ENCODE peak calls at places on chromosomes 7 and 10, in eight cellular contexts. One of them, this sample, is unnamed.

GRCh38 chr7:35185908-35186731 is 67.8 kb downstream of the TBX20 start:
- DNase-seq in IMR-90: peak
- DNase-seq in lower leg skin: no peak
- DNase-seq in H54: peak
- DNase-seq in heart left ventricle: peak
- DNase-seq in A549: peak
- DNase-seq in Peyer's patch: no peak
- DNase-seq in GM12891: no peak
- DNase-seq in this sample: peak

GRCh38 chr10:43734716-43735115 is 86.0 kb upstream of the ZNF32 start:
- DNase-seq in IMR-90: peak
- DNase-seq in lower leg skin: no peak
- DNase-seq in H54: no peak
- DNase-seq in heart left ventricle: no peak
- DNase-seq in A549: no peak
- DNase-seq in Peyer's patch: no peak
- DNase-seq in GM12891: no peak
- DNase-seq in this sample: no peak

GRCh38 chr7:69403169-69403568 is 195.1 kb upstream of the AUTS2 start:
- DNase-seq in IMR-90: no peak
- DNase-seq in lower leg skin: no peak
- DNase-seq in H54: no peak
- DNase-seq in heart left ventricle: no peak
- DNase-seq in A549: peak
- DNase-seq in Peyer's patch: no peak
- DNase-seq in GM12891: peak
- DNase-seq in this sample: peak

GRCh38 chr7:16589895-16590294 is 55.7 kb downstream of the ANKMY2 start:
- DNase-seq in IMR-90: no peak
- DNase-seq in lower leg skin: no peak
- DNase-seq in H54: no peak
- DNase-seq in heart left ventricle: no peak
- DNase-seq in A549: no peak
- DNase-seq in Peyer's patch: no peak
- DNase-seq in GM12891: no peak
- DNase-seq in this sample: no peak

GRCh38 chr7:22419488-22419887 is 62.5 kb upstream of the RAPGEF5 start:
- DNase-seq in IMR-90: no peak
- DNase-seq in lower leg skin: no peak
- DNase-seq in H54: no peak
- DNase-seq in heart left ventricle: no peak
- DNase-seq in A549: no peak
- DNase-seq in Peyer's patch: no peak
- DNase-seq in GM12891: no peak
- DNase-seq in this sample: no peak

GRCh38 chr7:30918676-30919075 is 7.0 kb downstream of the AQP1 start:
- DNase-seq in IMR-90: no peak
- DNase-seq in lower leg skin: no peak
- DNase-seq in H54: no peak
- DNase-seq in heart left ventricle: peak
- DNase-seq in A549: no peak
- DNase-seq in Peyer's patch: no peak
- DNase-seq in GM12891: no peak
- DNase-seq in this sample: no peak

GRCh38 chr10:60733189-60733815 is 45.0 kb upstream of the CDK1 start:
- DNase-seq in IMR-90: no peak
- DNase-seq in lower leg skin: no peak
- DNase-seq in H54: no peak
- DNase-seq in heart left ventricle: peak
- DNase-seq in A549: peak
- DNase-seq in Peyer's patch: peak
- DNase-seq in GM12891: peak
- DNase-seq in this sample: no peak

GRCh38 chr10:69645296-69645665 is 15.2 kb downstream of the FAM241B start:
- DNase-seq in IMR-90: no peak
- DNase-seq in lower leg skin: no peak
- DNase-seq in H54: no peak
- DNase-seq in heart left ventricle: no peak
- DNase-seq in A549: no peak
- DNase-seq in Peyer's patch: no peak
- DNase-seq in GM12891: no peak
- DNase-seq in this sample: no peak

GRCh38 chr10:46236941-46237681 is 49.7 kb upstream of the ANTXRL start:
- DNase-seq in IMR-90: no peak
- DNase-seq in lower leg skin: peak
- DNase-seq in H54: no peak
- DNase-seq in heart left ventricle: no peak
- DNase-seq in A549: no peak
- DNase-seq in Peyer's patch: peak
- DNase-seq in GM12891: no peak
- DNase-seq in this sample: no peak

GRCh38 chr7:92177362-92177761 is 1.6 kb downstream of the LRRD1 start:
- DNase-seq in IMR-90: peak
- DNase-seq in lower leg skin: no peak
- DNase-seq in H54: no peak
- DNase-seq in heart left ventricle: no peak
- DNase-seq in A549: peak
- DNase-seq in Peyer's patch: no peak
- DNase-seq in GM12891: no peak
- DNase-seq in this sample: no peak

GRCh38 chr7:5344342-5344741 is 61.6 kb downstream of the SLC29A4 start:
- DNase-seq in IMR-90: no peak
- DNase-seq in lower leg skin: no peak
- DNase-seq in H54: no peak
- DNase-seq in heart left ventricle: no peak
- DNase-seq in A549: no peak
- DNase-seq in Peyer's patch: no peak
- DNase-seq in GM12891: no peak
- DNase-seq in this sample: no peak

GRCh38 chr7:6564091-6564770 is 13.0 kb upstream of the GRID2IP start:
- DNase-seq in IMR-90: no peak
- DNase-seq in lower leg skin: no peak
- DNase-seq in H54: no peak
- DNase-seq in heart left ventricle: no peak
- DNase-seq in A549: no peak
- DNase-seq in Peyer's patch: no peak
- DNase-seq in GM12891: no peak
- DNase-seq in this sample: no peak

GRCh38 chr7:121503039-121503438 is 106.9 kb upstream of the FAM3C start:
- DNase-seq in IMR-90: no peak
- DNase-seq in lower leg skin: no peak
- DNase-seq in H54: no peak
- DNase-seq in heart left ventricle: no peak
- DNase-seq in A549: no peak
- DNase-seq in Peyer's patch: no peak
- DNase-seq in GM12891: no peak
- DNase-seq in this sample: no peak

GRCh38 chr10:105468769-105469168 is 827.7 kb downstream of the SORCS3 start:
- DNase-seq in IMR-90: no peak
- DNase-seq in lower leg skin: no peak
- DNase-seq in H54: no peak
- DNase-seq in heart left ventricle: no peak
- DNase-seq in A549: no peak
- DNase-seq in Peyer's patch: no peak
- DNase-seq in GM12891: no peak
- DNase-seq in this sample: no peak

GRCh38 chr7:42198974-42199668 is 37.9 kb downstream of the GLI3 start:
- DNase-seq in IMR-90: no peak
- DNase-seq in lower leg skin: no peak
- DNase-seq in H54: no peak
- DNase-seq in heart left ventricle: no peak
- DNase-seq in A549: no peak
- DNase-seq in Peyer's patch: no peak
- DNase-seq in GM12891: no peak
- DNase-seq in this sample: no peak

DNA sequence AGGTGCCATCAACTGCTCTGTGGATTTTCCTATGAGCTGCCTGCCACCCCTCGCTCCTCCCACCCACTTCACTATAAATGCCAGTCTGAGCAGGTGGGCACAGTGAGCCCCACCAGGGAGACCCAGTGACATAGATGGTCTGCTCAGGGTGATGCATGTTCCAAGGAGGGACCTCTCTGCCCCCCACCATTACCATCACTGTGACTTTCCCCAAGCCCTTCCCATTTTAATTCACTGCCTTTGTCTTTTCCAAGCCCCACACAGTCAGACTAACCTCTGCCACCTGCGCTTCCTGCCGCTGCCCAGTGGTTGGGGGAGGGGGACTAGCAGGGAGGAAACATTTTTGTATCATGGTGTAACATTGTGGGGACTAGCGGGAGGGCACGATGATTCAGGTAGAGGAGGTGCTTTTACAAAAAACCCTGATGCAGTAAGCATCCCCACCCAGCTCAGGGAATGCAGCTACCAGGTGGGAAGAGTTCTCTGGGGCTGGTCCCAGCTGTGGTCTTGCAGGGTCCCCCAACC is 24.6 kb downstream of the PRSS2 start:
- DNase-seq in IMR-90: no peak
- DNase-seq in lower leg skin: no peak
- DNase-seq in H54: no peak
- DNase-seq in heart left ventricle: no peak
- DNase-seq in A549: no peak
- DNase-seq in Peyer's patch: peak
- DNase-seq in GM12891: no peak
- DNase-seq in this sample: no peak
- TF ChIP-seq POLR2A in IMR-90: no peak
- TF ChIP-seq POLR2A in lower leg skin: no peak
- TF ChIP-seq POLR2A in H54: no peak
- TF ChIP-seq POLR2A in heart left ventricle: no peak
- TF ChIP-seq POLR2A in A549: no peak
- TF ChIP-seq POLR2A in Peyer's patch: no peak
- TF ChIP-seq POLR2A in GM12891: no peak
- TF ChIP-seq POLR2A in this sample: no peak

GRCh38 chr10:38118072-38118807 is 24.1 kb downstream of the ZNF37A start:
- DNase-seq in IMR-90: peak
- DNase-seq in lower leg skin: no peak
- DNase-seq in H54: no peak
- DNase-seq in heart left ventricle: no peak
- DNase-seq in A549: peak
- DNase-seq in Peyer's patch: no peak
- DNase-seq in GM12891: no peak
- DNase-seq in this sample: peak
- TF ChIP-seq POLR2A in IMR-90: no peak
- TF ChIP-seq POLR2A in lower leg skin: no peak
- TF ChIP-seq POLR2A in H54: no peak
- TF ChIP-seq POLR2A in heart left ventricle: no peak
- TF ChIP-seq POLR2A in A549: no peak
- TF ChIP-seq POLR2A in Peyer's patch: no peak
- TF ChIP-seq POLR2A in GM12891: no peak
- TF ChIP-seq POLR2A in this sample: no peak

GRCh38 chr10:121594623-121595320 is 3.5 kb downstream of the FGFR2 start:
- DNase-seq in IMR-90: no peak
- DNase-seq in lower leg skin: no peak
- DNase-seq in H54: no peak
- DNase-seq in heart left ventricle: no peak
- DNase-seq in A549: no peak
- DNase-seq in Peyer's patch: no peak
- DNase-seq in GM12891: no peak
- DNase-seq in this sample: no peak

GRCh38 chr10:121597504-121598241 is 571 bp downstream of the FGFR2 start:
- DNase-seq in IMR-90: no peak
- DNase-seq in lower leg skin: no peak
- DNase-seq in H54: no peak
- DNase-seq in heart left ventricle: no peak
- DNase-seq in A549: no peak
- DNase-seq in Peyer's patch: no peak
- DNase-seq in GM12891: peak
- DNase-seq in this sample: no peak

GRCh38 chr10:121595321-121595805 is 2.9 kb downstream of the FGFR2 start:
- DNase-seq in IMR-90: no peak
- DNase-seq in lower leg skin: no peak
- DNase-seq in H54: no peak
- DNase-seq in heart left ventricle: no peak
- DNase-seq in A549: no peak
- DNase-seq in Peyer's patch: no peak
- DNase-seq in GM12891: no peak
- DNase-seq in this sample: no peak

GRCh38 chr10:121596668-121597503 is 1.4 kb downstream of the FGFR2 start:
- DNase-seq in IMR-90: no peak
- DNase-seq in lower leg skin: no peak
- DNase-seq in H54: no peak
- DNase-seq in heart left ventricle: no peak
- DNase-seq in A549: no peak
- DNase-seq in Peyer's patch: no peak
- DNase-seq in GM12891: no peak
- DNase-seq in this sample: no peak

DNA sequence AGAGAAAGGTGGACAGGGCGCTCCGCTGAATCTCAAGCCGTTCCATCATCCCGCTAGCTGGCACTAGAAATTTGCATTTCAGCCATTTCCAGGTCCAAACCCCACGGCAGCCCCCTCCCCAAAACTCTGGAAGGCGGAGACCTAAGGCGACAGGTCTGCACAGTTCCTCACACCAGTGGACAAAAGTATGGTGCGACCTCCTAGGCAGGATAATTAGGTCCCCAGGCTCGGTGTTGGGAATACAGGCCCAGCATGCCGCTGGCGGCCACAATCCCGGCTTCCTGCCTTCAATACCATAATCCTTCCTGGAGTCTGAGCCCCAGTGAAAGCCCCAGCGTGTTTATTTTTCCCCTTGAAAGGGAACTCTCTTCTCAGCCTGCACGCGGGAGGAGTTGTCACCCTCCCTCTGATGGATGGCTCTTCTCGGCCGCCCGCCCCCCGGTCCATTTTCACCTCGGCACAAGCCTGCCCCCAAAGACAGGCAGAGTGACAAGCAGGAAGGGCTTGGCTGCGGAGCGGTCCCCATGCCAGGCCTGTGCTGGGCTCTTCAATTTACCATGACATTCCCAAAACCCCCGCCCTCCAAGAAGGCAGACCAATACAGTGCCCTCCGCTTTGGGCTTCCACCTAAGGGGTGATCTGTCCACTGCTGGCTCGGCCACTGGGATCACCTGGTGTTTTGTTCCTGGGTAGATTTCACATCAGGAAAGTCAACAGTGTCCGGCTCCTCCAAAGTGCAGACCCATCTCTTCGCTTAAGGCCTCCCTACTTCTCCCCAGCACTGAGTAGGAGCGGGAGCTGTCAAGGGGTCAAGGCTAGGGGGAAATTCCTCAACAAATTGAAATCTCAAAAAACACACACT is 2.2 kb downstream of the FGFR2 start:
- DNase-seq in IMR-90: no peak
- DNase-seq in lower leg skin: no peak
- DNase-seq in H54: no peak
- DNase-seq in heart left ventricle: no peak
- DNase-seq in A549: no peak
- DNase-seq in Peyer's patch: no peak
- DNase-seq in GM12891: no peak
- DNase-seq in this sample: no peak
- TF ChIP-seq POLR2A in IMR-90: no peak
- TF ChIP-seq POLR2A in lower leg skin: no peak
- TF ChIP-seq POLR2A in H54: no peak
- TF ChIP-seq POLR2A in heart left ventricle: no peak
- TF ChIP-seq POLR2A in A549: no peak
- TF ChIP-seq POLR2A in Peyer's patch: no peak
- TF ChIP-seq POLR2A in GM12891: no peak
- TF ChIP-seq POLR2A in this sample: no peak

GRCh38 chr7:44607141-44608068 is 978 bp downstream of the OGDH start:
- DNase-seq in IMR-90: no peak
- DNase-seq in lower leg skin: no peak
- DNase-seq in H54: no peak
- DNase-seq in heart left ventricle: no peak
- DNase-seq in A549: no peak
- DNase-seq in Peyer's patch: no peak
- DNase-seq in GM12891: no peak
- DNase-seq in this sample: no peak
- TF ChIP-seq POLR2A in IMR-90: no peak
- TF ChIP-seq POLR2A in lower leg skin: no peak
- TF ChIP-seq POLR2A in H54: no peak
- TF ChIP-seq POLR2A in heart left ventricle: no peak
- TF ChIP-seq POLR2A in A549: no peak
- TF ChIP-seq POLR2A in Peyer's patch: no peak
- TF ChIP-seq POLR2A in GM12891: no peak
- TF ChIP-seq POLR2A in this sample: no peak

This sample was measured in erythroblast.